ENCODE peak calls at places on chromosome 21, in eight cellular contexts. S is A549; F is upper lobe of right lung; M is NT2/D1; G is ovary; Z is choroid plexus epithelial cell; Y is effector memory CD4-positive, alpha-beta T cell; I is lung. H is an unnamed sample.

GRCh38 chr21:46552274-46552673 is 52.6 kb downstream of the S100B start:
- DNase-seq in G (no peak), F (no peak), I (peak; percentile 30), S (no peak), Y (no peak), Z (no peak), M (no peak), H (no peak)

GRCh38 chr21:35316933-35317332 is 267.8 kb upstream of the RUNX1 start:
- DNase-seq in S (no peak), I (no peak), Y (no peak), Z (peak; percentile 34), M (no peak), G (no peak), F (no peak), H (no peak)

GRCh38 chr21:44793269-44794030 is 8.2 kb downstream of the UBE2G2 start:
- DNase-seq in F (no peak), Y (peak; percentile 34), I (peak; percentile 49), M (no peak), S (peak; percentile 72), G (peak; percentile 57), Z (peak; percentile 76), H (no peak)

GRCh38 chr21:46116846-46117585 is 19.1 kb downstream of the COL6A2 start:
- DNase-seq in Z (no peak), Y (no peak), M (no peak), I (no peak), S (no peak), F (peak; percentile 56), G (peak; percentile 21), H (peak; percentile 60)

GRCh38 chr21:37372127-37372731 is 5.7 kb downstream of the DYRK1A start:
- DNase-seq in I (no peak), Y (no peak), M (no peak), F (no peak), Z (no peak), G (no peak), S (no peak), H (no peak)

GRCh38 chr21:37006521-37007291 is at the start of gene RIPPLY3:
- DNase-seq in M (no peak), I (no peak), Z (peak; percentile 34), S (no peak), G (no peak), Y (no peak), F (no peak), H (no peak)

GRCh38 chr21:34899302-34899701 is 149.8 kb downstream of the RUNX1 start:
- DNase-seq in I (no peak), M (no peak), Y (no peak), Z (no peak), S (no peak), F (no peak), G (no peak), H (no peak)

GRCh38 chr21:16418663-16419062 is 688.9 kb downstream of the USP25 start:
- DNase-seq in I (no peak), G (no peak), M (no peak), Y (no peak), S (no peak), Z (no peak), F (no peak), H (no peak)

GRCh38 chr21:16179732-16180131 is 449.9 kb downstream of the USP25 start:
- DNase-seq in S (no peak), M (no peak), Z (peak; percentile 60), F (no peak), I (no peak), G (no peak), Y (no peak), H (no peak)

GRCh38 chr21:31173881-31174555 is 135.7 kb upstream of the KRTAP19-8 start:
- DNase-seq in S (no peak), G (no peak), F (no peak), Y (no peak), M (no peak), Z (no peak), I (no peak), H (no peak)

GRCh38 chr21:41886331-41886730 is 7.2 kb upstream of the PRDM15 start:
- DNase-seq in I (no peak), M (no peak), Z (no peak), F (no peak), Y (no peak), S (no peak), G (no peak), H (no peak)

GRCh38 chr21:35007348-35007747 is 41.8 kb downstream of the RUNX1 start:
- DNase-seq in G (no peak), I (no peak), Z (no peak), F (no peak), M (no peak), S (no peak), Y (no peak), H (no peak)

GRCh38 chr21:26093094-26093493 is 77.5 kb downstream of the APP start:
- DNase-seq in G (no peak), Y (no peak), M (no peak), I (no peak), F (no peak), S (no peak), Z (no peak), H (no peak)

GRCh38 chr21:45951676-45952075 is 29.9 kb upstream of the COL6A1 start:
- DNase-seq in I (no peak), Z (no peak), G (no peak), S (no peak), M (no peak), Y (no peak), F (no peak), H (no peak)

GRCh38 chr21:45036630-45037029 is 37.8 kb upstream of the ADARB1 start:
- DNase-seq in Y (no peak), I (no peak), Z (no peak), F (no peak), S (no peak), M (no peak), G (no peak), H (no peak)

GRCh38 chr21:42357307-42357706 is 6.5 kb upstream of the TFF2 start:
- DNase-seq in F (no peak), M (no peak), Y (no peak), Z (no peak), S (no peak), G (no peak), I (no peak), H (no peak)

GRCh38 chr21:44952929-44953627 is 13.2 kb downstream of the SLX9 start:
- DNase-seq in G (no peak), M (no peak), Z (no peak), Y (no peak), F (peak; percentile 60), I (no peak), S (no peak), H (no peak)

GRCh38 chr21:30718239-30718909 is at the start of gene KRTAP21-3:
- DNase-seq in Z (peak; percentile 37), F (no peak), I (no peak), S (no peak), G (no peak), M (no peak), Y (no peak), H (no peak)

GRCh38 chr21:28091500-28091899 is 901.2 kb downstream of the LTN1 start:
- DNase-seq in M (no peak), I (no peak), S (no peak), Y (no peak), Z (no peak), G (no peak), F (no peak), H (no peak)
- H3K4me3 ChIP-seq in M (no peak overlapping the region), I (no peak overlapping the region), S (no peak overlapping the region), Y (no peak overlapping the region), Z (no peak overlapping the region), G (no peak overlapping the region), F (no peak overlapping the region), H (peak overlapping the region; percentile 62)

DNA sequence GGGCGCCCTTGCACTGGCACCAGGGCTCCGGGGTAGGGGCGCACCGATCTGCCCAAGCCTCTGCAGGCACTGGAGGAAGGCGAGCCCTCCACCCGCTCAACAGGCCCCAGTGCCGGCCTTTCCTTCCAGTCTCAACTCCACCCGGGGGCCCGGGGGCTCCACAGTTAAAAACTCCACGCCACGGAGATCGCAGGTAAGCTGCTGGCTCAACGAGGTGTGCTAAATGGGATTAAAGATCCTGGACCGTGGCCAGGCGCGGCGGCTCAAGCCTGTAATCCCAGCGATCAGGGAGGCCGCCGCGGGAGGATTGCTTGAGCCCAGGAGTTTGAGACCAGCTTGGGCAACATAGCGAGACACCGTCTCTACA is 536 bp downstream of the HSF2BP start:
- DNase-seq in Z (no peak), Y (no peak), M (no peak), G (peak; percentile 68), S (no peak), F (no peak), I (no peak), H (no peak)
- H3K4me3 ChIP-seq in Z (peak overlapping the region; percentile 93), Y (peak overlapping the region; percentile 95), M (peak overlapping the region; percentile 98), G (peak overlapping the region; percentile 59), S (peak overlapping the region; percentile 98), F (peak overlapping the region; percentile 99), I (no peak overlapping the region), H (peak overlapping the region; percentile 90)

GRCh38 chr21:38810034-38810825 is 4.5 kb downstream of the ETS2 start:
- DNase-seq in Y (no peak), Z (no peak), F (no peak), I (no peak), M (no peak), G (no peak), S (no peak), H (no peak)
- H3K4me3 ChIP-seq in Y (no peak overlapping the region), Z (no peak overlapping the region), F (peak overlapping the region; percentile 99), I (no peak overlapping the region), M (no peak overlapping the region), G (peak overlapping the region; percentile 10), S (peak overlapping the region; percentile 93), H (peak overlapping the region; percentile 26)

DNA sequence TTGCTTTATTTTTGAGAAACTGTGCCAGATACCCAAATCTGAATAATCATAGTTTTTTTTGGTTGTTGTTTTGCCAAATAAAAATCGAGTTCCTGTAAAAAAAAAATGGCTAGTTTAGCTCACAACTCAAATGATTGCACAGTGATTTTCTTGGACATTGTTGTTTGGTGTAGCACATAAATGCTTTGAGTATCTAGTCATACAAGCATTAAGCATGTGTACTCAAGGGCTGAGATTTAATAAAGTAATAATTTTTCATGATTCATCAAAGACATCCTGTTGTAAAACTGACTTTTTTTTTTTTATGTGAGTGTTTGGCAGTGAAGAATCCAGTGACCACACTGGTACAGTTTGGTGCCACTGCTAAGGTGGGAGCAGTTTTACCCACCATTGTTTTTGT is 18.8 kb downstream of the ITSN1 start:
- DNase-seq in G (no peak), I (no peak), F (no peak), Y (no peak), M (no peak), S (no peak), Z (no peak), H (no peak)
- H3K4me3 ChIP-seq in G (no peak overlapping the region), I (no peak overlapping the region), F (no peak overlapping the region), Y (no peak overlapping the region), M (no peak overlapping the region), S (no peak overlapping the region), Z (no peak overlapping the region), H (no peak overlapping the region)

H was measured in ascending aorta.